ENCODE peak calls at places on chromosomes 13 and 19, in eight cellular contexts. T is small intestine; D is adrenal gland; K is cardiac fibroblast; B is stimulated activated CD4-positive, alpha-beta T cell treated with anti-CD3 and anti-CD28 coated beads, Interleukin-4, amount 100 ng/mL, for 48 hours; Q is H54; H is brain pericyte; M is HEK293T. F is an unnamed sample.
A peak's percentile ranks its signal among the peaks of the same experiment; 100 is the strongest.

GRCh38 chr19:16078311-16078758 is 2.0 kb downstream of the TPM4 start:
- DNase-seq in K (no peak), H (no peak), M (no peak), T (peak; percentile 38), Q (no peak), B (no peak), D (no peak), F (no peak)

GRCh38 chr13:23963947-23964346 is 66.6 kb upstream of the C1QTNF9B start:
- DNase-seq in H (no peak), T (peak; percentile 32), Q (no peak), K (no peak), M (no peak), D (no peak), B (no peak), F (no peak)

GRCh38 chr19:17319473-17320238 is 10.3 kb downstream of the DDA1 start:
- DNase-seq in D (no peak), H (no peak), Q (no peak), T (no peak), K (no peak), M (no peak), B (no peak), F (no peak)

GRCh38 chr19:46868444-46868843 is 7.6 kb downstream of the ARHGAP35 start:
- DNase-seq in Q (no peak), K (no peak), H (no peak), T (no peak), B (no peak), D (no peak), M (no peak), F (no peak)

GRCh38 chr13:26412263-26412662 is 145.2 kb upstream of the WASF3 start:
- DNase-seq in M (no peak), T (peak; percentile 81), K (peak; percentile 1), H (no peak), D (no peak), B (no peak), Q (no peak), F (no peak)

GRCh38 chr13:100584901-100585300 is 3.7 kb downstream of the GGACT start:
- DNase-seq in Q (no peak), T (no peak), B (no peak), D (no peak), K (no peak), M (no peak), H (no peak), F (no peak)

GRCh38 chr19:18520848-18521691 is 800 bp downstream of the ELL start:
- DNase-seq in B (no peak), D (peak; percentile 54), Q (no peak), H (no peak), K (no peak), T (peak; percentile 31), M (no peak), F (no peak)

GRCh38 chr13:104289400-104289799 is 1223.2 kb upstream of the SLC10A2 start:
- DNase-seq in K (no peak), Q (no peak), B (no peak), H (no peak), T (no peak), D (no peak), M (no peak), F (no peak)

GRCh38 chr19:54352041-54352440 is 12.7 kb downstream of the LAIR1 start:
- DNase-seq in Q (no peak), D (no peak), M (no peak), T (no peak), K (no peak), B (no peak), H (no peak), F (no peak)

GRCh38 chr13:48653074-48654054 is at the start of gene CYSLTR2:
- DNase-seq in T (peak; percentile 18), H (no peak), B (no peak), Q (no peak), D (no peak), M (no peak), K (peak; percentile 77), F (no peak)

GRCh38 chr19:14450876-14451275 is 17.8 kb downstream of the PKN1 start:
- DNase-seq in H (no peak), B (no peak), Q (no peak), T (no peak), M (no peak), D (no peak), K (no peak), F (no peak)

GRCh38 chr13:19981685-19982238 is 23.2 kb downstream of the ZMYM2 start:
- DNase-seq in D (no peak), H (no peak), K (no peak), B (no peak), M (no peak), Q (no peak), T (no peak), F (no peak)